ENCODE peak calls at places on chromosome 19, in four cellular contexts. U is foreskin fibroblast, E is activated B cell treated with CpG ODN at 0.5 μM for 24 hours, C is AG09309. S is an unnamed sample.

GRCh38 chr19:58218899-58219298 is 9.8 kb upstream of the ZNF544 start:
- DNase-seq in U (no peak), E (no peak), C (no peak), S (peak)

GRCh38 chr19:50377051-50377441 is 789 bp downstream of the NR1H2 start:
- DNase-seq in U (no peak), E (no peak), C (no peak), S (no peak)

GRCh38 chr19:50293263-50294004 is 35.7 kb downstream of the KCNC3 start:
- DNase-seq in U (no peak), E (no peak), C (no peak), S (no peak)

GRCh38 chr19:41784337-41785239 is 11.8 kb upstream of the CEACAM3 start:
- DNase-seq in U (no peak), E (no peak), C (no peak), S (no peak)

GRCh38 chr19:27876489-27876888 is 1336.5 kb downstream of the UQCRFS1 start:
- DNase-seq in U (no peak), E (no peak), C (no peak), S (no peak)

GRCh38 chr19:8575467-8575997 is 1.7 kb downstream of the MYO1F start:
- DNase-seq in U (no peak), E (no peak), C (no peak), S (no peak)

GRCh38 chr19:30428856-30429255 is 56.7 kb downstream of the ZNF536 start:
- DNase-seq in U (no peak), E (no peak), C (no peak), S (no peak)

GRCh38 chr19:2641332-2641698 is 61.2 kb downstream of the GNG7 start:
- DNase-seq in U (no peak), E (no peak), C (no peak), S (no peak)

GRCh38 chr19:2199861-2200623 is 36.1 kb downstream of the PLEKHJ1 start:
- DNase-seq in U (no peak), E (no peak), C (no peak), S (no peak)

GRCh38 chr19:55146648-55147218 is 2.3 kb downstream of the TNNT1 start:
- DNase-seq in U (no peak), E (no peak), C (no peak), S (peak)

GRCh38 chr19:2610637-2611482 is 91.6 kb downstream of the GNG7 start:
- DNase-seq in U (peak), E (peak), C (peak), S (peak)

GRCh38 chr19:13964776-13965175 is 12.5 kb downstream of the DCAF15 start:
- DNase-seq in U (peak), E (no peak), C (peak), S (no peak)

GRCh38 chr19:19238126-19238894 is 26.6 kb downstream of the NCAN start:
- DNase-seq in U (no peak), E (no peak), C (no peak), S (no peak)

GRCh38 chr19:19866599-19867248 is 1.0 kb downstream of the ZNF253 start:
- DNase-seq in U (no peak), E (peak), C (no peak), S (peak)

GRCh38 chr19:29309637-29310036 is 96.7 kb upstream of the UQCRFS1 start:
- DNase-seq in U (no peak), E (no peak), C (no peak), S (no peak)

GRCh38 chr19:55437410-55437809 is 5.7 kb downstream of the SHISA7 start:
- DNase-seq in U (peak), E (no peak), C (no peak), S (peak)

DNA sequence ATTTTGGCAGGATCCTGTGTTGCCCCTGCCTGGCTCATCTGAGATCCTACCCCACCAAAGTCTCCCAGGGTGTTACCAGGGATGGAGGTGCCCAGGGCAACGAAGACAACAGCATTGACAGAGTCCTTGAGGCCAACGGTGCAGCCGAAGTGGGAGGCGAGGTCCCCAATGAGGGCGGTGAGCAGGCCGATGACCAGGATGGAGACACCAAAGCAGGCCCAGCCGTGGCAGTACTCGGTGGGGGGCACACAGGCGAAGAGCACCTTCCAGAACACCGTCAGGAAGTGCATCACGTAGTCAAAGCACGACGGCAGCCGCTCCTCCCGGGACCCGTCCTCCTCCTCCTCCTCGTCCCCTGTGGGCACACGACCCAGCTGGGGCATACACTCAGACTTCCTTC is 12.8 kb upstream of the MEIS3 start:
- DNase-seq in U (no peak), E (no peak), C (no peak), S (no peak)
- TF ChIP-seq CTCF in U (no peak), E (no peak), C (no peak), S (no peak)

GRCh38 chr19:45254044-45254531 is 3.0 kb downstream of the MARK4 start:
- DNase-seq in U (no peak), E (no peak), C (no peak), S (peak)
- TF ChIP-seq CTCF in U (peak), E (no peak), C (peak), S (peak)

GRCh38 chr19:31745731-31746130 is 396.5 kb upstream of the TSHZ3 start:
- DNase-seq in U (no peak), E (no peak), C (no peak), S (no peak)
- TF ChIP-seq CTCF in U (no peak), E (no peak), C (no peak), S (no peak)

GRCh38 chr19:38674388-38675133 is 27.1 kb downstream of the ACTN4 start:
- DNase-seq in U (no peak), E (no peak), C (no peak), S (no peak)

GRCh38 chr19:38673030-38673429 is 25.6 kb downstream of the ACTN4 start:
- DNase-seq in U (no peak), E (no peak), C (no peak), S (no peak)

GRCh38 chr19:38676878-38677646 is 29.6 kb downstream of the ACTN4 start:
- DNase-seq in U (no peak), E (no peak), C (no peak), S (no peak)

GRCh38 chr19:38676023-38676877 is 28.8 kb downstream of the ACTN4 start:
- DNase-seq in U (peak), E (no peak), C (no peak), S (no peak)

GRCh38 chr19:38675611-38676010 is 28.2 kb downstream of the ACTN4 start:
- DNase-seq in U (no peak), E (no peak), C (no peak), S (no peak)
- TF ChIP-seq CTCF in U (no peak), E (no peak), C (no peak), S (no peak)

GRCh38 chr19:11227201-11227886 is 12.1 kb upstream of the ANGPTL8 start:
- DNase-seq in U (no peak), E (no peak), C (no peak), S (no peak)
- TF ChIP-seq CTCF in U (no peak), E (no peak), C (no peak), S (no peak)

DNA sequence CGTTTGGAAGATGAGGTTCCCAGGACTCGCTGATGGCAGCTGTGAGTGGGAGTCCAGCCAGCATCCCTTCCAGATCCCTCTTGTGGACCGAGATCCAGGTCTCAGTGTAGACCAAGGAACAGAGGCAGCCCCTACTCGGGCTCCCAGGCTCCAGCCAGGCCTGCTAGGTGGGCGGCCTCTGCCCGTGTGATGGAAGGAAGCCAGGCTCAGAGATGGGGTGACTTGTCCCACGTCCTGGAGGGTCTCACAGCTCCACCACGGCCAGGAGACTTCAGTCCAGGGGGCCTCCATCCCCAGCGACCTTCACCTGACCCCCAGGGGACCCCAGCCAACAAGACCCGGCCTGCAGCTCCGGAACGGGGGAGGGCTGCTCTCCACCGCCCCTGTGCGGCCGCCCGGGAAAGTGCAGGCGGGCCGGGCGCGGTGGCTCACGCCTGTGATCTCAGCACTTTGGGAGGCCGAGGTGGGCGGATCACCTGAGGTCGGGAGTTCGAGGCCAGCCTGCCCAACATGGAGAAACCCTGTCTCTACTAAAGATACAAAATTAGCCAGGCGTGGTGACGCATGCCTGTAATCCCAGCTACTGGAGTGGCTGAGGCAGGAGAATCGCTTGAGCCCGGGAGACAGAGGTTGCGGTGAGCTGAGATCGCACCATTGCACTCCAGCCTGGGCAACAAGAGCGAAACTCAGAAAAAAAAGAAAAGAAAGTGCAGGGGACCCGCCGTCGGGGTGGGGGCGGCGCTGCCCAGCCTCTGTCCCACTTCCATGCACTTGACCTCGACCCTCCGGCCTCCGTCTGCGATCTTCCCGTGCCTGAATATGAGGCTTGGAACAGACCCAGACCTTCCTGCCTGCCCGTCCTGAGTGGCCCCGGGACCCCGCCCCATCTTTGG is 600 bp upstream of the MADCAM1 start:
- DNase-seq in U (no peak), E (no peak), C (no peak), S (peak)
- TF ChIP-seq CTCF in U (peak), E (no peak), C (peak), S (peak)

GRCh38 chr19:6551607-6552450 is 21.0 kb downstream of the TNFSF9 start:
- DNase-seq in U (no peak), E (peak), C (no peak), S (peak)
- TF ChIP-seq CTCF in U (no peak), E (no peak), C (no peak), S (peak)